ENCODE peak calls at places on chromosomes 12 and 14, in five cellular contexts. A is upper lobe of right lung, E is AG04450, U is right cardiac atrium, X is heart left ventricle. M is an unnamed sample.

GRCh38 chr12:8554451-8555195 is 13.9 kb upstream of the CLEC4E start:
- DNase-seq in U (no peak), A (no peak), E (no peak), X (no peak), M (no peak)

GRCh38 chr12:132491349-132491663 is 1.4 kb downstream of the FBRSL1 start:
- DNase-seq in A (no peak), E (no peak), U (peak; percentile 34), X (no peak), M (no peak)

GRCh38 chr12:13088503-13088902 is 15.0 kb downstream of the GSG1 start:
- DNase-seq in U (no peak), X (no peak), E (no peak), A (no peak), M (no peak)

GRCh38 chr14:94029671-94030203 is 3.6 kb downstream of the OTUB2 start:
- DNase-seq in U (no peak), A (no peak), X (no peak), E (no peak), M (no peak)

GRCh38 chr12:21814814-21815213 is 40.3 kb upstream of the KCNJ8 start:
- DNase-seq in X (no peak), A (no peak), U (peak; percentile 50), E (no peak), M (no peak)

GRCh38 chr12:127809236-127809635 is 457.7 kb upstream of the TMEM132C start:
- DNase-seq in U (no peak), X (no peak), E (no peak), A (no peak), M (no peak)

GRCh38 chr14:70831382-70831781 is 22.1 kb upstream of the MAP3K9 start:
- DNase-seq in E (no peak), A (no peak), U (no peak), X (no peak), M (no peak)

GRCh38 chr12:92538970-92539749 is 163.6 kb upstream of the PLEKHG7 start:
- DNase-seq in X (peak; percentile 27), U (no peak), E (peak; percentile 37), A (no peak), M (no peak)

GRCh38 chr14:104422301-104423223 is 157.0 kb upstream of the C14orf180 start:
- DNase-seq in U (no peak), X (no peak), A (peak; percentile 52), E (no peak), M (no peak)

GRCh38 chr12:69052613-69053408 is 119.8 kb upstream of the CPM start:
- DNase-seq in E (peak; percentile 44), X (no peak), U (no peak), A (no peak), M (no peak)

GRCh38 chr14:79564371-79564770 is 646.9 kb downstream of the DIO2 start:
- DNase-seq in U (no peak), E (no peak), X (no peak), A (no peak), M (no peak)

GRCh38 chr12:16347391-16348298 is at the start of gene MGST1:
- DNase-seq in A (peak; percentile 94), U (peak; percentile 92), X (peak; percentile 18), E (no peak), M (no peak)

GRCh38 chr14:65412881-65413738 is 580 bp downstream of the FUT8 start:
- DNase-seq in U (no peak), X (peak; percentile 12), A (peak; percentile 90), E (peak; percentile 34), M (no peak)

GRCh38 chr14:68032154-68032553 is 212.6 kb downstream of the RAD51B start:
- DNase-seq in X (no peak), A (no peak), U (no peak), E (no peak), M (no peak)

GRCh38 chr14:50813544-50813863 is 17.5 kb downstream of the NIN start:
- DNase-seq in E (no peak), A (no peak), U (no peak), X (no peak), M (no peak)

GRCh38 chr14:50816419-50817047 is 14.4 kb downstream of the NIN start:
- DNase-seq in A (no peak), U (no peak), X (peak; percentile 34), E (no peak), M (no peak)

GRCh38 chr14:50814161-50814560 is 16.8 kb downstream of the NIN start:
- DNase-seq in X (no peak), E (no peak), U (no peak), A (no peak), M (no peak)

GRCh38 chr14:50812180-50812579 is 18.8 kb downstream of the NIN start:
- DNase-seq in E (no peak), U (no peak), X (no peak), A (no peak), M (no peak)

GRCh38 chr14:50812856-50813543 is 18.0 kb downstream of the NIN start:
- DNase-seq in E (no peak), X (no peak), U (no peak), A (no peak), M (no peak)
- H3K4me3 ChIP-seq in E (no peak overlapping the region), X (no peak overlapping the region), U (no peak overlapping the region), A (no peak overlapping the region), M (no peak overlapping the region)

GRCh38 chr12:54571857-54572195 is 16.6 kb downstream of the PPP1R1A start:
- DNase-seq in E (no peak), X (no peak), U (no peak), A (no peak), M (no peak)
- H3K27me3 ChIP-seq in E (peaks cover 5% of the 10 kb centered on the region), X (no peaks in the 10 kb centered on the region), U (no peaks in the 10 kb centered on the region), A (no peaks in the 10 kb centered on the region), M (peaks cover 8% of the 10 kb centered on the region)

GRCh38 chr12:45231515-45232145 is 15.7 kb downstream of the ANO6 start:
- DNase-seq in U (no peak), E (no peak), A (no peak), X (no peak), M (no peak)

GRCh38 chr12:45232771-45233372 is 17.0 kb downstream of the ANO6 start:
- DNase-seq in A (no peak), U (no peak), X (peak; percentile 31), E (no peak), M (peak; percentile 86)

GRCh38 chr12:45234134-45234865 is 18.4 kb downstream of the ANO6 start:
- DNase-seq in E (peak; percentile 94), U (no peak), A (no peak), X (peak; percentile 53), M (peak; percentile 93)

GRCh38 chr12:45235087-45236025 is 19.5 kb downstream of the ANO6 start:
- DNase-seq in X (no peak), E (no peak), U (peak; percentile 46), A (no peak), M (no peak)

GRCh38 chr12:45232146-45232731 is 16.3 kb downstream of the ANO6 start:
- DNase-seq in A (no peak), X (no peak), E (no peak), U (no peak), M (no peak)
- H3K27ac ChIP-seq in A (peak overlapping the region; percentile 74), X (peak overlapping the region; percentile 75), E (peak overlapping the region; percentile 90), U (peak overlapping the region; percentile 72), M (peak overlapping the region; percentile 99)

GRCh38 chr14:54803926-54804719 is 98.5 kb downstream of the GCH1 start:
- DNase-seq in A (no peak), E (no peak), X (no peak), U (no peak), M (no peak)
- H3K4me3 ChIP-seq in A (no peak overlapping the region), E (no peak overlapping the region), X (no peak overlapping the region), U (no peak overlapping the region), M (no peak overlapping the region)

GRCh38 chr12:63151061-63151897 is at the start of gene AVPR1A:
- DNase-seq in X (peak; percentile 55), U (peak; percentile 40), E (no peak), A (no peak), M (no peak)
- H3K27me3 ChIP-seq in X (peaks cover 21% of the 10 kb centered on the region), U (no peaks in the 10 kb centered on the region), E (peaks cover 25% of the 10 kb centered on the region), A (peaks cover 64% of the 10 kb centered on the region), M (peaks cover 17% of the 10 kb centered on the region)

GRCh38 chr14:55121628-55122440 is 7.2 kb upstream of the LGALS3 start:
- DNase-seq in U (no peak), X (no peak), A (no peak), E (no peak), M (no peak)
- H3K27ac ChIP-seq in U (peak overlapping the region; percentile 51), X (peak overlapping the region; percentile 81), A (peak overlapping the region; percentile 1), E (no peak overlapping the region), M (peak overlapping the region; percentile 57)

GRCh38 chr14:74348241-74348734 is at the start of gene VRTN:
- DNase-seq in X (no peak), A (no peak), E (no peak), U (no peak), M (no peak)
- H3K4me3 ChIP-seq in X (no peak within 1 kb of the TSS), A (no peak within 1 kb of the TSS), E (no peak within 1 kb of the TSS), U (no peak within 1 kb of the TSS), M (no peak within 1 kb of the TSS)

DNA sequence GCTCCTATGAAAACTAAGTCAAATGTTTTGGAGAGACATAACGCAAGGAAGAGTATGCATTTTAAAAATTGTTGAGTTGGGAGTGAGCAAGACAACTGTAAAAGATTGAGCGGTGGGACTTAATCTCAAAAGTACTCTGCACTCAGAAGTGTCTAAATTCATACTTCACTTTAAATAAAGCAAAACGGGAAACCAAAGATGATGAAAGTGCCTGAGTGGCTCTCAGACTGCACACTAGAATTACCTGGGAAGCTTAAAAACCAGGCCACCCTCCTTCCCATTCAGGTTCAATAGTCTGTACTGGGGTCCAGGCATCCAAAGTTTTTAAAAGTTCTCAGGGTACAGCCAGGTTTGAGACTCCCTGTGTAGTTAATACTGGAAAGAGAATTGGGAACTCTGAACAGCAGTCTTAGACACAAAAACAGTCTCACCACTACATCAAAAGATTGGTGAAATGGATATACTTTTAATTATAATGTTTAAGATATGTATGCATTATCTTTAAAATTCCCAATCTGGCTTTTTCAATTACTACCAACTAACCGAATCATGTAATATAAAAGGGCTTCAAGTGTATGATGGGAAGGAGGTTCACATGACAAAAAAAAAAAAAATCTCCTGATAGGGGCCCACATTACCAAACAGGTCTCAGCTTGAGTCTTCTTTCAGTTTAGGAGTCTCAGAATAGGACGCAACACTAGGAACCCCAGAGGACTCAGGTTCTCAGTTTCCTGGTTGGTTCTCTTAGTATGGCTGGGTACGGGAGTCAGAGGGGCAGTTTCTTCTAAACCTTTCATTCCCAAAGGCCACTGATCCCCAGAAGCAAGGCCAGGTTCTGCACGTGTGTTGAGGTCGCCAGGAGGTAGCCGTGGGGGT is 1.0 kb downstream of the HOMEZ start:
- DNase-seq in E (no peak), A (no peak), U (no peak), X (no peak), M (no peak)
- H3K27me3 ChIP-seq in E (peaks cover 6% of the 10 kb centered on the region), A (no peaks in the 10 kb centered on the region), U (no peaks in the 10 kb centered on the region), X (no peaks in the 10 kb centered on the region), M (no peaks in the 10 kb centered on the region)

GRCh38 chr12:53190108-53190729 is 9.5 kb upstream of the CSAD start:
- DNase-seq in E (no peak), U (peak; percentile 88), X (no peak), A (peak; percentile 76), M (no peak)
- H3K27ac ChIP-seq in E (no peak overlapping the region), U (no peak overlapping the region), X (no peak overlapping the region), A (no peak overlapping the region), M (peak overlapping the region; percentile 0)

GRCh38 chr12:108701779-108702435 is 29.4 kb downstream of the CORO1C start:
- DNase-seq in X (no peak), E (no peak), U (no peak), A (no peak), M (no peak)
- H3K4me3 ChIP-seq in X (peak overlapping the region; percentile 9), E (no peak overlapping the region), U (no peak overlapping the region), A (no peak overlapping the region), M (no peak overlapping the region)